ENCODE peak calls at places on chromosomes 3 and 15, in ten cellular contexts. T, D, C, Z, I, P, V, K, M and X are unnamed samples.

GRCh38 chr3:95387242-95388021 is 1324.6 kb downstream of the NSUN3 start:
- DNase-seq in T (no peak), D (no peak), C (no peak), Z (no peak), I (no peak), P (peak; percentile 28), V (no peak), K (no peak), M (no peak), X (no peak)

GRCh38 chr3:149752051-149752787 is at the start of gene COMMD2:
- DNase-seq in T (peak; percentile 96), D (peak; percentile 83), C (peak; percentile 81), Z (peak; percentile 84), I (peak; percentile 92), P (peak; percentile 82), V (peak; percentile 82), K (peak; percentile 87), M (peak; percentile 90), X (peak; percentile 59)

GRCh38 chr3:133413166-133414020 is 13.5 kb downstream of the BFSP2 start:
- DNase-seq in T (no peak), D (no peak), C (no peak), Z (peak; percentile 24), I (no peak), P (no peak), V (no peak), K (peak; percentile 61), M (no peak), X (no peak)

GRCh38 chr3:38235466-38235865 is 30.1 kb upstream of the SLC22A13 start:
- DNase-seq in T (peak; percentile 44), D (no peak), C (no peak), Z (no peak), I (peak; percentile 32), P (no peak), V (no peak), K (no peak), M (no peak), X (no peak)

GRCh38 chr15:63752075-63752684 is 81.6 kb downstream of the HERC1 start:
- DNase-seq in T (peak; percentile 68), D (peak; percentile 61), C (no peak), Z (peak; percentile 69), I (peak; percentile 40), P (no peak), V (peak; percentile 64), K (peak; percentile 74), M (no peak), X (peak; percentile 58)

GRCh38 chr3:193593666-193594025 is 638 bp downstream of the OPA1 start:
- DNase-seq in T (peak; percentile 39), D (peak; percentile 28), C (no peak), Z (peak; percentile 43), I (peak; percentile 29), P (no peak), V (peak; percentile 24), K (peak; percentile 30), M (no peak), X (peak; percentile 69)

GRCh38 chr15:63243776-63244175 is 33.6 kb upstream of the APH1B start:
- DNase-seq in T (no peak), D (no peak), C (no peak), Z (no peak), I (no peak), P (no peak), V (no peak), K (no peak), M (no peak), X (no peak)

GRCh38 chr15:61983087-61983486 is 77.2 kb downstream of the VPS13C start:
- DNase-seq in T (peak; percentile 59), D (no peak), C (no peak), Z (no peak), I (peak; percentile 64), P (no peak), V (no peak), K (no peak), M (no peak), X (no peak)

GRCh38 chr15:36791849-36792618 is 212.6 kb downstream of the CDIN1 start:
- DNase-seq in T (no peak), D (no peak), C (no peak), Z (no peak), I (no peak), P (no peak), V (no peak), K (peak; percentile 72), M (no peak), X (no peak)

DNA sequence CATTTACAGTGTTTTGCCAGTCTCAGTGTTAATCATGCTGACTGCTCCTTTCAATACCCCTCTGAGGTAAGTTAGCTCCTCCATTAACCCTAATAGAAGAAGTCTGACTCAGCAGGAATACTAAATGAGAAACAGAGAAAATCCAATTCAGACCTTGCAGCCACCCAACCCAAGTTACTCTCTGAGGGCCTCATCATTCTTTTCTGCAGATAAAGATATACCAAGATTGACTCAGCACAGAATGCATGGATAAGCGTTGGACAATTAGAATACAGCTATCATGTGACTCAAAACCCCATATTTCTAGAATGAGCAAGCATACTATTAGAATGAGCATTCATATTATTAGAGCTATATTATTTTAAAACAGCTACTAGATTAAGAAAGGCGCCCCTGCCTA is 389.1 kb upstream of the SGO1 start:
- DNase-seq in T (peak; percentile 13), D (no peak), C (no peak), Z (peak; percentile 83), I (peak; percentile 1), P (no peak), V (no peak), K (peak; percentile 40), M (no peak), X (no peak)
- H3K4me3 ChIP-seq in T (no peak overlapping the region), D (no peak overlapping the region), C (no peak overlapping the region), Z (no peak overlapping the region), I (no peak overlapping the region), P (no peak overlapping the region), V (no peak overlapping the region), K (no peak overlapping the region), M (no peak overlapping the region), X (no peak overlapping the region)

GRCh38 chr3:115623414-115623868 is at the start of gene GAP43:
- DNase-seq in T (peak; percentile 15), D (no peak), C (peak; percentile 63), Z (peak; percentile 84), I (peak; percentile 58), P (peak; percentile 63), V (peak; percentile 8), K (peak; percentile 87), M (no peak), X (no peak)

GRCh38 chr3:115626711-115627110 is 3.4 kb downstream of the GAP43 start:
- DNase-seq in T (no peak), D (no peak), C (no peak), Z (no peak), I (no peak), P (no peak), V (no peak), K (no peak), M (no peak), X (no peak)

GRCh38 chr3:115624898-115625297 is 1.6 kb downstream of the GAP43 start:
- DNase-seq in T (no peak), D (no peak), C (no peak), Z (no peak), I (no peak), P (no peak), V (no peak), K (no peak), M (no peak), X (no peak)

GRCh38 chr3:115626006-115626409 is 2.7 kb downstream of the GAP43 start:
- DNase-seq in T (no peak), D (no peak), C (no peak), Z (no peak), I (no peak), P (no peak), V (no peak), K (no peak), M (no peak), X (no peak)

GRCh38 chr3:115624029-115624645 is 827 bp downstream of the GAP43 start:
- DNase-seq in T (no peak), D (no peak), C (no peak), Z (peak; percentile 1), I (no peak), P (no peak), V (no peak), K (no peak), M (no peak), X (no peak)
- H3K4me3 ChIP-seq in T (no peak overlapping the region), D (no peak overlapping the region), C (peak overlapping the region; percentile 54), Z (peak overlapping the region; percentile 55), I (no peak overlapping the region), P (peak overlapping the region; percentile 40), V (peak overlapping the region; percentile 31), K (peak overlapping the region; percentile 56), M (no peak overlapping the region), X (no peak overlapping the region)

DNA sequence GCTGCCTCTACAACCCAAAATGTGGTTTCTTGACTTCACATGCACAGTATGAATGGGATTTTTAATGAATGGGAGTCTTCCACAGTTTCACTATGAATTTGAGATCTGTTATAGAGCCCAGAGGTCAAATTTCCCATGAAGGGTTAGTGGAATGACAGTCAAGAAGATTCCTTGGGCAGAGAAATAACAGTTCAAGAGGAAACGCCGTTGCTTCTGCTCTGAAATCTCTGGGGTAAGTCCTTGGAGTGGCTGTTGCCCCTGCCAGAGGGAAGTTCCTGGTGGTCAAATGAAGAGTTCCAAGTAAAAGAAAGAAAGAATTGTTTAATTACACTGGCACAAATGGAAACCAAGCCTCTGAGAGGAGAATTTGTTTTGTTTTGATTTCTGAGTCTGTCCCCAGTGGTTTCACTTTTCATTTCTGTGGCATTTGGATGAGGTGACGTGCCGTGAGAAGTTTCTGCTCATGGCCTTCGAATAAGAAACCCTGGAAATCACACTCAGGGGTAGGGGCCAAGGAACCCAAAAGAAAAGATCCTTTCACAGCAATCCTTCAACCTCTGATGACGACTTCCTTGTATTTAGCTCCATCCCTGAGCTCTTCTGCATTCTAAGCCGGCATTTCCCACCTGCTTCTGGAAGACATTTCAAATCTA is 77.5 kb upstream of the IL12A start:
- DNase-seq in T (no peak), D (no peak), C (no peak), Z (no peak), I (peak; percentile 17), P (no peak), V (no peak), K (peak; percentile 15), M (no peak), X (peak; percentile 2)
- H3K4me3 ChIP-seq in T (no peak overlapping the region), D (no peak overlapping the region), C (no peak overlapping the region), Z (no peak overlapping the region), I (no peak overlapping the region), P (peak overlapping the region; percentile 45), V (no peak overlapping the region), K (peak overlapping the region; percentile 25), M (no peak overlapping the region), X (peak overlapping the region; percentile 63)

GRCh38 chr15:83064859-83065258 is 2.2 kb downstream of the BTBD1 start:
- DNase-seq in T (peak; percentile 48), D (no peak), C (no peak), Z (peak; percentile 38), I (peak; percentile 44), P (no peak), V (no peak), K (no peak), M (no peak), X (no peak)

GRCh38 chr15:83062768-83063180 is 4.3 kb downstream of the BTBD1 start:
- DNase-seq in T (no peak), D (no peak), C (no peak), Z (no peak), I (no peak), P (no peak), V (no peak), K (no peak), M (no peak), X (no peak)

GRCh38 chr15:83063555-83063954 is 3.5 kb downstream of the BTBD1 start:
- DNase-seq in T (no peak), D (no peak), C (no peak), Z (no peak), I (no peak), P (no peak), V (no peak), K (no peak), M (no peak), X (no peak)

GRCh38 chr15:83065431-83065830 is 1.6 kb downstream of the BTBD1 start:
- DNase-seq in T (no peak), D (no peak), C (no peak), Z (no peak), I (no peak), P (no peak), V (no peak), K (no peak), M (no peak), X (no peak)

GRCh38 chr15:83061680-83062079 is 5.4 kb downstream of the BTBD1 start:
- DNase-seq in T (no peak), D (no peak), C (no peak), Z (no peak), I (peak; percentile 37), P (no peak), V (no peak), K (no peak), M (no peak), X (no peak)
- H3K4me3 ChIP-seq in T (no peak overlapping the region), D (no peak overlapping the region), C (no peak overlapping the region), Z (no peak overlapping the region), I (no peak overlapping the region), P (no peak overlapping the region), V (no peak overlapping the region), K (no peak overlapping the region), M (no peak overlapping the region), X (peak overlapping the region; percentile 54)